ENCODE peak calls at places on chromosomes 12 and 14, in seven cellular contexts. F is AG04450, E is ovary, Y is small intestine, U is body of pancreas, P is ascending aorta, H is IMR-90. C is an unnamed sample.

GRCh38 chr12:29559194-29559593 is 61.7 kb upstream of the OVCH1 start:
- DNase-seq in Y (peak; percentile 65), P (no peak), H (no peak), U (no peak), F (no peak), E (no peak), C (no peak)

GRCh38 chr14:52740751-52741150 is 10.8 kb downstream of the STYX start:
- DNase-seq in H (no peak), E (no peak), Y (no peak), U (no peak), F (no peak), P (no peak), C (no peak)

GRCh38 chr12:90589966-90590365 is 365.0 kb downstream of the CCER1 start:
- DNase-seq in P (no peak), U (no peak), E (no peak), F (no peak), Y (no peak), H (no peak), C (no peak)

GRCh38 chr12:111819191-111820158 is 22.6 kb upstream of the MAPKAPK5 start:
- DNase-seq in Y (peak; percentile 73), F (no peak), U (no peak), H (no peak), P (no peak), E (no peak), C (no peak)

GRCh38 chr12:4579305-4580097 is 17.5 kb downstream of the DYRK4 start:
- DNase-seq in H (peak; percentile 13), F (no peak), E (no peak), U (no peak), P (no peak), Y (peak; percentile 73), C (peak; percentile 51)

GRCh38 chr14:53001787-53002378 is 51.0 kb upstream of the FERMT2 start:
- DNase-seq in Y (no peak), E (no peak), U (no peak), P (no peak), H (no peak), F (no peak), C (no peak)

GRCh38 chr12:89067436-89067835 is 284.9 kb downstream of the DUSP6 start:
- DNase-seq in F (peak; percentile 55), E (no peak), Y (no peak), U (no peak), P (no peak), H (peak; percentile 94), C (no peak)

GRCh38 chr12:71430756-71431155 is 8.8 kb upstream of the LGR5 start:
- DNase-seq in F (no peak), P (no peak), H (no peak), Y (no peak), E (no peak), U (no peak), C (no peak)

GRCh38 chr12:108566452-108566851 is 4.1 kb downstream of the ISCU start:
- DNase-seq in F (no peak), E (no peak), U (no peak), P (no peak), Y (no peak), H (no peak), C (no peak)

GRCh38 chr14:87863047-87863446 is 129.9 kb downstream of the GALC start:
- DNase-seq in H (no peak), F (no peak), P (no peak), E (no peak), Y (no peak), U (no peak), C (no peak)

GRCh38 chr14:76564471-76565119 is 188.7 kb downstream of the ESRRB start:
- DNase-seq in P (no peak), U (no peak), E (no peak), H (no peak), Y (no peak), F (no peak), C (no peak)

GRCh38 chr12:85713368-85713767 is 122.8 kb downstream of the RASSF9 start:
- DNase-seq in P (no peak), E (no peak), H (no peak), F (no peak), Y (no peak), U (no peak), C (no peak)

GRCh38 chr12:916712-917445 is 32.6 kb downstream of the RAD52 start:
- DNase-seq in Y (no peak), E (no peak), H (no peak), P (no peak), U (no peak), F (no peak), C (no peak)

GRCh38 chr12:63319386-63319785 is 168.4 kb upstream of the AVPR1A start:
- DNase-seq in Y (no peak), E (no peak), F (no peak), P (no peak), U (no peak), H (no peak), C (no peak)

GRCh38 chr14:34189866-34190265 is 239.0 kb upstream of the EGLN3 start:
- DNase-seq in F (no peak), U (no peak), Y (no peak), P (no peak), H (no peak), E (no peak), C (no peak)

GRCh38 chr12:34108967-34109366 is 86.7 kb downstream of the ALG10 start:
- DNase-seq in H (no peak), P (no peak), U (no peak), F (no peak), E (no peak), Y (no peak), C (no peak)

GRCh38 chr14:96400495-96400894 is 8.6 kb downstream of the AK7 start:
- DNase-seq in Y (no peak), F (no peak), P (no peak), U (no peak), H (no peak), E (no peak), C (no peak)

GRCh38 chr14:64147126-64147790 is 146.9 kb downstream of the ESR2 start:
- DNase-seq in P (no peak), U (no peak), Y (no peak), F (peak; percentile 15), H (peak; percentile 71), E (peak; percentile 55), C (no peak)

GRCh38 chr14:22002860-22003284 is 329.3 kb upstream of the OR4E1 start:
- DNase-seq in F (no peak), E (no peak), Y (peak; percentile 29), H (no peak), P (no peak), U (no peak), C (peak; percentile 18)

GRCh38 chr12:15910864-15911696 is at the start of gene DERA:
- DNase-seq in P (peak; percentile 19), Y (peak; percentile 86), E (peak; percentile 84), U (peak; percentile 89), H (peak; percentile 68), F (no peak), C (peak; percentile 87)

GRCh38 chr12:92654929-92655328 is 47.9 kb upstream of the PLEKHG7 start:
- DNase-seq in F (no peak), P (no peak), E (no peak), Y (no peak), U (no peak), H (peak; percentile 43), C (peak; percentile 57)

DNA sequence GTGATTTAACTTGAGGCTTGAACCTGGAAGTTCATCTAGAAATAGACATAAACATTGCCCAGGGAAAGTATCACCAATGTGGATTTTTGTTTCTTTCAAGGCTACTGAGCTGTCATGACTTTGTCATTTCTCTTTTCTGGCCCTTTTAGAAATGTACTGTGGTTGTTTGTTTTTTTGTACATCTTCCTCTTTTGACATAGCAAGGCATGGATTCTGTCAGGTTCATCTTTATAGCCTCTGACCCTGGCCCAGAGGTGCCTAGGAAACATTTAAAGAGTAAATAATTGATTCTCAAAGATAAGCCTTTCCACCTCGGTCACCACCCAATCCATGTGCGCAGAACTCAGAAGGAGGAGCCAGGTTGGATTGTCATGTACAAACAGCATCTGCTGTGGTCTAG is 8.6 kb downstream of the CHST11 start:
- DNase-seq in H (no peak), E (no peak), Y (no peak), P (no peak), F (no peak), U (no peak), C (no peak)
- H3K4me3 ChIP-seq in H (no peak overlapping the region), E (no peak overlapping the region), Y (no peak overlapping the region), P (no peak overlapping the region), F (no peak overlapping the region), U (no peak overlapping the region), C (no peak overlapping the region)

DNA sequence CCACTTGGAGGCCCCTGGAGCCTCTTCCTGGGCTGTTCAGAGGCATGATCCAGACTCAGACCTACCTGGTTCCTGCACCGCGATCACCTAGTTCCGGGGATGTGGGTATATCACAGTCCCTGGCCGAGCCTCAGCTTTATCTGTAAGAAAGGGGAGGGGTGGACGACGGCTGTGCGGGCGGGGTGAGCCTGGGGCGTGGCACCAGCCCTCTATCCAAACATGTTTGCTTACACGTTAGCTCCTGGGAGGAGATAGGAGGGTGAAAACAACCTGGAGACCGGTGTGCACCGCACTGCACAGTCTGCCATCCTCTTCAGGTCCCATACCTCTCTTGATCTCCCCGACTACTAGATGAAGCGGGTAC is 1.2 kb downstream of the ANKRD9 start:
- DNase-seq in H (no peak), P (no peak), Y (peak; percentile 92), U (peak; percentile 67), F (no peak), E (no peak), C (no peak)
- H3K4me3 ChIP-seq in H (no peak overlapping the region), P (peak overlapping the region; percentile 66), Y (no peak overlapping the region), U (no peak overlapping the region), F (peak overlapping the region; percentile 63), E (no peak overlapping the region), C (no peak overlapping the region)

DNA sequence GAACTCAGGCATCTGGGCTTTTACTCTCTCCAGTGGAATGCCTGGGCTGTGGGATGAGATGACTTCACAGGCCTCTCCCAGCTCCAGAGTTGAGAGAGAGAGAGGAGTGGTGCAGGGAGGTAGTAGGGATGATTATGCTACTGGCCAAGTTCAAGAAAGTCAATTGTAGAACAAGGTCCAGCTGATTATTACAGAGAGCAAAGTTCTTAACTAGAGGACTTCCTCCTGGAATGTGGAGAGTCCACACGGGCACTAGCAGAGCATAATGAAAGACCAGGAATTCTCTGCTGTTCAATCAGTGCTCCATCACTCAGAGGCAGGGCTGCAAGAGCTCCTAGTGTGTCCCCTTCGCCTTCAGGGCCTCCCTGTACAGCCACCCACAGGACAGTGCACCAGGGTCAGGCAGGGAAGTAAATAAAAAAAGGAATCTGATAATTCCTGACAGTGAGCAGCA is 651 bp upstream of the EMP1 start:
- DNase-seq in H (peak; percentile 68), Y (peak; percentile 97), U (no peak), P (no peak), F (no peak), E (peak; percentile 33), C (no peak)
- H3K4me3 ChIP-seq in H (no peak overlapping the region), Y (no peak overlapping the region), U (no peak overlapping the region), P (peak overlapping the region; percentile 71), F (peak overlapping the region; percentile 44), E (no peak overlapping the region), C (no peak overlapping the region)

GRCh38 chr12:25053021-25053271 is 104.0 kb upstream of the BCAT1 start:
- DNase-seq in E (no peak), P (no peak), Y (no peak), U (no peak), F (no peak), H (no peak), C (no peak)

GRCh38 chr12:25054076-25054782 is 105.3 kb upstream of the BCAT1 start:
- DNase-seq in U (no peak), H (no peak), Y (no peak), F (no peak), E (no peak), P (no peak), C (no peak)

GRCh38 chr12:25056486-25057130 is 107.7 kb upstream of the BCAT1 start:
- DNase-seq in P (no peak), F (no peak), E (no peak), U (no peak), Y (no peak), H (no peak), C (no peak)

GRCh38 chr12:25056011-25056410 is 107.1 kb upstream of the BCAT1 start:
- DNase-seq in Y (no peak), F (no peak), E (no peak), U (peak; percentile 71), H (no peak), P (no peak), C (no peak)

GRCh38 chr12:25054783-25055144 is 105.9 kb upstream of the BCAT1 start:
- DNase-seq in F (no peak), E (no peak), P (no peak), Y (no peak), U (peak; percentile 34), H (peak; percentile 66), C (no peak)
- H3K4me3 ChIP-seq in F (no peak overlapping the region), E (no peak overlapping the region), P (no peak overlapping the region), Y (no peak overlapping the region), U (no peak overlapping the region), H (no peak overlapping the region), C (no peak overlapping the region)

C was measured in thyroid gland.